ENCODE peak calls at places on chromosomes 2 and 18, in seven cellular contexts. One of them, this sample, is unnamed.

GRCh38 chr2:227597993-227598392 is 700 bp upstream of the SCYGR2 start:
- DNase-seq in M059J: peak
- DNase-seq in neural progenitor cell: no peak
- DNase-seq in IMR-90: no peak
- DNase-seq in A549: no peak
- DNase-seq in iris pigment epithelial cell: no peak
- DNase-seq in NCI-H82: peak
- DNase-seq in this sample: no peak

GRCh38 chr18:48467231-48467630 is 58.0 kb upstream of the ZBTB7C start:
- DNase-seq in M059J: no peak
- DNase-seq in neural progenitor cell: no peak
- DNase-seq in IMR-90: no peak
- DNase-seq in A549: no peak
- DNase-seq in iris pigment epithelial cell: no peak
- DNase-seq in NCI-H82: no peak
- DNase-seq in this sample: no peak

GRCh38 chr2:11077411-11077810 is 77.9 kb upstream of the SLC66A3 start:
- DNase-seq in M059J: no peak
- DNase-seq in neural progenitor cell: no peak
- DNase-seq in IMR-90: no peak
- DNase-seq in A549: no peak
- DNase-seq in iris pigment epithelial cell: no peak
- DNase-seq in NCI-H82: peak
- DNase-seq in this sample: no peak

GRCh38 chr2:111119004-111119846 is 1.5 kb upstream of the BCL2L11 start:
- DNase-seq in M059J: no peak
- DNase-seq in neural progenitor cell: peak
- DNase-seq in IMR-90: no peak
- DNase-seq in A549: no peak
- DNase-seq in iris pigment epithelial cell: peak
- DNase-seq in NCI-H82: no peak
- DNase-seq in this sample: no peak

GRCh38 chr2:17533546-17533945 is 7.0 kb upstream of the VSNL1 start:
- DNase-seq in M059J: no peak
- DNase-seq in neural progenitor cell: no peak
- DNase-seq in IMR-90: no peak
- DNase-seq in A549: no peak
- DNase-seq in iris pigment epithelial cell: no peak
- DNase-seq in NCI-H82: no peak
- DNase-seq in this sample: no peak

GRCh38 chr2:69946351-69947077 is 14.9 kb downstream of the ASPRV1 start:
- DNase-seq in M059J: peak
- DNase-seq in neural progenitor cell: no peak
- DNase-seq in IMR-90: peak
- DNase-seq in A549: peak
- DNase-seq in iris pigment epithelial cell: peak
- DNase-seq in NCI-H82: peak
- DNase-seq in this sample: peak

GRCh38 chr2:72004976-72005375 is 142.7 kb downstream of the CYP26B1 start:
- DNase-seq in M059J: no peak
- DNase-seq in neural progenitor cell: no peak
- DNase-seq in IMR-90: no peak
- DNase-seq in A549: no peak
- DNase-seq in iris pigment epithelial cell: no peak
- DNase-seq in NCI-H82: no peak
- DNase-seq in this sample: no peak

GRCh38 chr2:234468503-234468902 is 28.4 kb downstream of the ARL4C start:
- DNase-seq in M059J: no peak
- DNase-seq in neural progenitor cell: no peak
- DNase-seq in IMR-90: no peak
- DNase-seq in A549: no peak
- DNase-seq in iris pigment epithelial cell: no peak
- DNase-seq in NCI-H82: no peak
- DNase-seq in this sample: no peak

GRCh38 chr2:215970425-215970824 is 42.9 kb downstream of the MREG start:
- DNase-seq in M059J: peak
- DNase-seq in neural progenitor cell: no peak
- DNase-seq in IMR-90: peak
- DNase-seq in A549: no peak
- DNase-seq in iris pigment epithelial cell: peak
- DNase-seq in NCI-H82: no peak
- DNase-seq in this sample: no peak

GRCh38 chr2:219207884-219208740 is 1.5 kb downstream of the ZFAND2B start:
- DNase-seq in M059J: peak
- DNase-seq in neural progenitor cell: no peak
- DNase-seq in IMR-90: peak
- DNase-seq in A549: peak
- DNase-seq in iris pigment epithelial cell: peak
- DNase-seq in NCI-H82: peak
- DNase-seq in this sample: no peak

GRCh38 chr18:32081881-32082280 is 9.8 kb upstream of the RNF138 start:
- DNase-seq in M059J: peak
- DNase-seq in neural progenitor cell: no peak
- DNase-seq in IMR-90: peak
- DNase-seq in A549: no peak
- DNase-seq in iris pigment epithelial cell: peak
- DNase-seq in NCI-H82: no peak
- DNase-seq in this sample: no peak

GRCh38 chr2:42787788-42788477 is 4.5 kb downstream of the HAAO start:
- DNase-seq in M059J: no peak
- DNase-seq in neural progenitor cell: no peak
- DNase-seq in IMR-90: no peak
- DNase-seq in A549: no peak
- DNase-seq in iris pigment epithelial cell: no peak
- DNase-seq in NCI-H82: no peak
- DNase-seq in this sample: no peak

GRCh38 chr2:113061241-113061640 is 2.2 kb downstream of the IL36RN start:
- DNase-seq in M059J: no peak
- DNase-seq in neural progenitor cell: no peak
- DNase-seq in IMR-90: no peak
- DNase-seq in A549: no peak
- DNase-seq in iris pigment epithelial cell: no peak
- DNase-seq in NCI-H82: no peak
- DNase-seq in this sample: no peak

GRCh38 chr2:219912530-219912929 is 285.1 kb downstream of the SLC4A3 start:
- DNase-seq in M059J: peak
- DNase-seq in neural progenitor cell: peak
- DNase-seq in IMR-90: peak
- DNase-seq in A549: no peak
- DNase-seq in iris pigment epithelial cell: peak
- DNase-seq in NCI-H82: no peak
- DNase-seq in this sample: no peak

GRCh38 chr18:62386616-62387015 is 61.5 kb downstream of the TNFRSF11A start:
- DNase-seq in M059J: no peak
- DNase-seq in neural progenitor cell: no peak
- DNase-seq in IMR-90: no peak
- DNase-seq in A549: no peak
- DNase-seq in iris pigment epithelial cell: no peak
- DNase-seq in NCI-H82: no peak
- DNase-seq in this sample: no peak

GRCh38 chr2:197113221-197113831 is 186.8 kb upstream of the PGAP1 start:
- DNase-seq in M059J: peak
- DNase-seq in neural progenitor cell: peak
- DNase-seq in IMR-90: peak
- DNase-seq in A549: peak
- DNase-seq in iris pigment epithelial cell: peak
- DNase-seq in NCI-H82: peak
- DNase-seq in this sample: no peak

GRCh38 chr2:105114551-105114950 is 76.7 kb downstream of the MRPS9 start:
- DNase-seq in M059J: peak
- DNase-seq in neural progenitor cell: peak
- DNase-seq in IMR-90: peak
- DNase-seq in A549: peak
- DNase-seq in iris pigment epithelial cell: peak
- DNase-seq in NCI-H82: peak
- DNase-seq in this sample: no peak

GRCh38 chr2:37154790-37155189 is 2.0 kb downstream of the EIF2AK2 start:
- DNase-seq in M059J: no peak
- DNase-seq in neural progenitor cell: no peak
- DNase-seq in IMR-90: no peak
- DNase-seq in A549: no peak
- DNase-seq in iris pigment epithelial cell: no peak
- DNase-seq in NCI-H82: no peak
- DNase-seq in this sample: no peak

GRCh38 chr2:159712929-159713575 is 746 bp downstream of the MARCHF7 start:
- DNase-seq in M059J: peak
- DNase-seq in neural progenitor cell: no peak
- DNase-seq in IMR-90: no peak
- DNase-seq in A549: peak
- DNase-seq in iris pigment epithelial cell: peak
- DNase-seq in NCI-H82: peak
- DNase-seq in this sample: no peak

GRCh38 chr2:9278439-9278838 is 71.8 kb downstream of the ASAP2 start:
- DNase-seq in M059J: no peak
- DNase-seq in neural progenitor cell: no peak
- DNase-seq in IMR-90: no peak
- DNase-seq in A549: no peak
- DNase-seq in iris pigment epithelial cell: no peak
- DNase-seq in NCI-H82: no peak
- DNase-seq in this sample: no peak

This sample was measured in HS-27A.